ENCODE peak calls at places on chromosomes 16 and 17, in seven cellular contexts. U is NCI-H526, M is anterior cingulate cortex, R is NCI-H1092, A is GM06990, E is WTC11, X is NCI-H1105. D is an unnamed sample.

GRCh38 chr17:56393156-56393555 is 200.3 kb upstream of the NOG start:
- DNase-seq in M (no peak), R (no peak), E (no peak), U (peak; percentile 35), A (no peak), X (no peak), D (no peak)

GRCh38 chr16:8493885-8494487 is 96.3 kb downstream of the TMEM114 start:
- DNase-seq in R (no peak), U (no peak), A (no peak), X (no peak), M (no peak), E (no peak), D (no peak)

GRCh38 chr17:78888911-78889496 is 14.0 kb downstream of the CEP295NL start:
- DNase-seq in M (no peak), E (no peak), X (no peak), R (no peak), A (no peak), U (peak; percentile 57), D (no peak)

GRCh38 chr17:76697702-76698465 is 12.9 kb downstream of the MXRA7 start:
- DNase-seq in M (no peak), A (no peak), R (no peak), X (no peak), U (peak; percentile 70), E (no peak), D (peak; percentile 66)

GRCh38 chr16:14219983-14220382 is 148.9 kb downstream of the MRTFB start:
- DNase-seq in X (no peak), M (no peak), A (no peak), E (no peak), R (no peak), U (no peak), D (no peak)

GRCh38 chr16:27972500-27972899 is 91.0 kb downstream of the GSG1L start:
- DNase-seq in R (no peak), X (peak; percentile 18), E (peak; percentile 62), A (no peak), M (no peak), U (peak; percentile 58), D (no peak)

GRCh38 chr17:74080936-74081335 is 122.5 kb upstream of the RPL38 start:
- DNase-seq in U (no peak), X (no peak), A (no peak), R (no peak), E (no peak), M (no peak), D (no peak)

GRCh38 chr17:37698132-37698615 is 46.7 kb downstream of the HNF1B start:
- DNase-seq in M (no peak), X (no peak), R (no peak), E (no peak), U (no peak), A (no peak), D (no peak)

GRCh38 chr16:70454221-70455034 is at the start of gene FCSK:
- DNase-seq in A (peak; percentile 85), R (peak; percentile 82), E (peak; percentile 84), U (peak; percentile 87), X (peak; percentile 32), M (peak; percentile 28), D (no peak)

D was measured in DMS79 treated with DMSO at 0.1 percent for 48 hours.